ENCODE peak calls at places on chromosomes 2 and 18, in ten cellular contexts. W, Q, H, Z, G, V, N, T, U and P are unnamed samples.

GRCh38 chr2:42558827-42559226 is 9.6 kb upstream of the MTA3 start:
- DNase-seq in W (no peak), Q (no peak), H (peak), Z (no peak), G (no peak), V (no peak), N (no peak), T (no peak), U (peak), P (peak)

GRCh38 chr2:179860255-179861026 is 971 bp downstream of the ZNF385B start:
- DNase-seq in W (no peak), Q (no peak), H (no peak), Z (no peak), G (no peak), V (no peak), N (no peak), T (peak), U (no peak), P (no peak)

GRCh38 chr18:61335737-61336555 is 2.7 kb downstream of the CDH20 start:
- DNase-seq in W (no peak), Q (peak), H (no peak), Z (peak), G (no peak), V (no peak), N (no peak), T (no peak), U (no peak), P (no peak)

GRCh38 chr2:121074322-121074932 is 210.6 kb downstream of the TFCP2L1 start:
- DNase-seq in W (no peak), Q (no peak), H (no peak), Z (no peak), G (peak), V (no peak), N (no peak), T (no peak), U (no peak), P (no peak)

GRCh38 chr2:28387082-28387960 is 5.3 kb upstream of the FOSL2 start:
- DNase-seq in W (no peak), Q (peak), H (no peak), Z (peak), G (no peak), V (no peak), N (peak), T (no peak), U (peak), P (peak)

GRCh38 chr18:76394780-76395476 is 100.1 kb downstream of the ZNF516 start:
- DNase-seq in W (no peak), Q (peak), H (no peak), Z (peak), G (peak), V (no peak), N (peak), T (peak), U (peak), P (peak)

GRCh38 chr2:49174755-49175154 is 20.4 kb upstream of the FSHR start:
- DNase-seq in W (no peak), Q (no peak), H (no peak), Z (no peak), G (no peak), V (no peak), N (no peak), T (no peak), U (no peak), P (no peak)

GRCh38 chr18:28961669-28962228 is 784.8 kb upstream of the CDH2 start:
- DNase-seq in W (peak), Q (peak), H (no peak), Z (peak), G (peak), V (peak), N (peak), T (no peak), U (peak), P (peak)

GRCh38 chr2:153360239-153360638 is 118.3 kb downstream of the RPRM start:
- DNase-seq in W (no peak), Q (no peak), H (no peak), Z (no peak), G (no peak), V (no peak), N (no peak), T (no peak), U (no peak), P (no peak)

GRCh38 chr2:222024934-222025890 is 273.6 kb downstream of the PAX3 start:
- DNase-seq in W (no peak), Q (peak), H (no peak), Z (peak), G (peak), V (no peak), N (peak), T (no peak), U (peak), P (peak)

GRCh38 chr2:133264951-133265949 is 303.0 kb downstream of the NCKAP5 start:
- DNase-seq in W (no peak), Q (peak), H (peak), Z (no peak), G (no peak), V (peak), N (no peak), T (no peak), U (no peak), P (no peak)

GRCh38 chr2:157837851-157838441 is 38.2 kb downstream of the ACVR1 start:
- DNase-seq in W (no peak), Q (peak), H (peak), Z (peak), G (peak), V (peak), N (peak), T (peak), U (peak), P (no peak)

GRCh38 chr18:22342625-22343024 is 75.1 kb downstream of the CTAGE1 start:
- DNase-seq in W (peak), Q (peak), H (peak), Z (peak), G (peak), V (no peak), N (peak), T (no peak), U (peak), P (peak)

GRCh38 chr2:111897924-111898702 is at the start of gene MERTK:
- DNase-seq in W (no peak), Q (peak), H (peak), Z (peak), G (peak), V (peak), N (peak), T (peak), U (peak), P (peak)

GRCh38 chr2:235394278-235394828 is 99.5 kb upstream of the AGAP1 start:
- DNase-seq in W (peak), Q (peak), H (no peak), Z (peak), G (peak), V (no peak), N (peak), T (no peak), U (peak), P (peak)

GRCh38 chr2:186771850-186772463 is 77.0 kb downstream of the ZSWIM2 start:
- DNase-seq in W (no peak), Q (no peak), H (no peak), Z (no peak), G (no peak), V (no peak), N (no peak), T (no peak), U (peak), P (peak)

GRCh38 chr2:232170391-232170790 is 208.2 kb upstream of the ALPP start:
- DNase-seq in W (no peak), Q (peak), H (no peak), Z (no peak), G (no peak), V (no peak), N (no peak), T (no peak), U (no peak), P (no peak)

GRCh38 chr2:1968222-1968987 is 224.1 kb upstream of the PXDN start:
- DNase-seq in W (no peak), Q (no peak), H (no peak), Z (no peak), G (no peak), V (no peak), N (no peak), T (peak), U (no peak), P (no peak)

GRCh38 chr2:207437857-207438166 is 92.0 kb upstream of the CREB1 start:
- DNase-seq in W (no peak), Q (peak), H (peak), Z (no peak), G (no peak), V (no peak), N (no peak), T (no peak), U (no peak), P (peak)

GRCh38 chr2:61943251-61943650 is 37.8 kb downstream of the COMMD1 start:
- DNase-seq in W (no peak), Q (no peak), H (no peak), Z (no peak), G (no peak), V (no peak), N (peak), T (no peak), U (no peak), P (no peak)

GRCh38 chr2:130363479-130363878 is 7.6 kb downstream of the PTPN18 start:
- DNase-seq in W (no peak), Q (no peak), H (no peak), Z (no peak), G (no peak), V (no peak), N (no peak), T (no peak), U (no peak), P (no peak)

GRCh38 chr2:46826898-46827245 is 88.7 kb downstream of the MCFD2 start:
- DNase-seq in W (no peak), Q (no peak), H (no peak), Z (no peak), G (no peak), V (no peak), N (no peak), T (no peak), U (no peak), P (no peak)

GRCh38 chr2:96899084-96899735 is 29.3 kb upstream of the SEMA4C start:
- DNase-seq in W (no peak), Q (peak), H (no peak), Z (no peak), G (no peak), V (no peak), N (peak), T (no peak), U (peak), P (peak)

GRCh38 chr2:26712486-26713465 is 20.3 kb downstream of the KCNK3 start:
- DNase-seq in W (no peak), Q (no peak), H (no peak), Z (peak), G (no peak), V (peak), N (no peak), T (peak), U (no peak), P (no peak)

GRCh38 chr18:59861963-59862819 is 37.6 kb upstream of the PMAIP1 start:
- DNase-seq in W (no peak), Q (no peak), H (no peak), Z (no peak), G (no peak), V (no peak), N (no peak), T (no peak), U (peak), P (peak)

GRCh38 chr2:132620115-132620514 is 49.9 kb downstream of the LYPD1 start:
- DNase-seq in W (no peak), Q (no peak), H (no peak), Z (peak), G (peak), V (no peak), N (peak), T (no peak), U (peak), P (no peak)

GRCh38 chr2:149928026-149928425 is 340.5 kb upstream of the MMADHC start:
- DNase-seq in W (no peak), Q (no peak), H (no peak), Z (no peak), G (no peak), V (no peak), N (no peak), T (no peak), U (no peak), P (no peak)

GRCh38 chr2:137870682-137871081 is 93.6 kb upstream of the HNMT start:
- DNase-seq in W (no peak), Q (no peak), H (no peak), Z (no peak), G (no peak), V (no peak), N (no peak), T (no peak), U (no peak), P (no peak)

GRCh38 chr2:137862651-137863050 is 101.6 kb upstream of the HNMT start:
- DNase-seq in W (no peak), Q (no peak), H (no peak), Z (no peak), G (no peak), V (no peak), N (no peak), T (no peak), U (no peak), P (no peak)

DNA sequence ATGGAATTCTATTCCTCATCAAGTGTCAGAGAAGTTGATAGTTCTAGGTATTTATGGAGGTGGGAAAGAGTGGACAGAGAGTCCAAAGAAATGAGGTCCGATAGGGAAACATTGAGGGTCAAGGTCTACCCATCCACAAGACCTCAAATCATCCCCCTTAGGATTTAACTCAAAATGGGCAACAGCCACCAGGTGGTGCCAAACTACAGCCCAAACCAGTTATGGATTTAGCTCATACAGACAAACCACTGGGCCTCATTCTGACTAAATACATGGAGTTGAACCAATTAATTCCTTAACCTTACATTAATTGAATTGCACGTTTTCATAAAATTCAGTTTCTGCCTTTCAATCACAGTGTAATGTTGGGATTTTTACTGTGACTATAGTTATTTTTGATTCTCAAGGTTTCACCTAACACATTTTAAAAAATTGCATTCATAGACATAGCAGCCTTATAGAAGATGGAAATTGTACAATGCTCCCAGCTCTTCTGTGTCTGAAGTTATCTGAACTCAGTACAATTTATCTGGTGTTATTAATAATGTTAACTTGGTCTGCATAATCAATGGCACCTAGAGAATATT is 98.2 kb upstream of the HNMT start:
- DNase-seq in W (peak), Q (peak), H (no peak), Z (peak), G (peak), V (peak), N (peak), T (no peak), U (peak), P (peak)
- TF ChIP-seq CTCF in W (peak), Q (peak), H (peak), Z (peak), G (peak), V (peak), N (peak), T (no peak), U (peak), P (peak)

DNA sequence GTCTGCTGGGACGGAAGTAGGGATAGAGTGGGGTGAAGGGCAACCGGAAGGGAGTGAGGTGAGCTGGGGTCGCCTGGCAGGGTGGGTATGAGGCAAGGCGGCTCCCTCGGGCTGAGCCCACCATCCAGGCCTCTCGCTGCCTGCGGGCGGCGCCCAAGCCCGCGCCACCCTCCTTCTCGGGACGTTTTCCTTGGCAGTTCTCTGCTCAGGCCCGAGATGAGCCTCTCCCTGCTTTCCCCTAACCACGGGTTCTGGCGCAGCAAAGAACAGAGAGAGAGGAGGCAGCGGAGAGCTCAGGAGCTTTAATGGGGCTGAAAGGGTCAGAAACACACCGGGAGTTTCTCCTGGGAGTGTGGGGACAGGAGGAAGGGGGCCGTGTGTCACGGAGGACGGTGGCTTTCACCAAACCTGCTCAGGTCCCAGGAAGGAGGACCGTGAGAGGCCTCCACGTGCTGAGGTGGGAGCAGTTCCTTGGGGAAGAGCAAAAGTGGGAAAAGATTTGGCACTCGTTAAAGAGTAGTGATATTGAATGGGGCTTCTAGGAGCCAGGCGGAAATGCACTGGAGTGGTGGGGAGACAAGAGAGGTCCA is 4.1 kb downstream of the FEV start:
- DNase-seq in W (no peak), Q (no peak), H (peak), Z (no peak), G (no peak), V (no peak), N (no peak), T (peak), U (no peak), P (no peak)
- H3K4me3 ChIP-seq in W (no peak), Q (no peak), H (no peak), Z (no peak), G (no peak), V (no peak), N (no peak), T (no peak), U (no peak), P (no peak)

DNA sequence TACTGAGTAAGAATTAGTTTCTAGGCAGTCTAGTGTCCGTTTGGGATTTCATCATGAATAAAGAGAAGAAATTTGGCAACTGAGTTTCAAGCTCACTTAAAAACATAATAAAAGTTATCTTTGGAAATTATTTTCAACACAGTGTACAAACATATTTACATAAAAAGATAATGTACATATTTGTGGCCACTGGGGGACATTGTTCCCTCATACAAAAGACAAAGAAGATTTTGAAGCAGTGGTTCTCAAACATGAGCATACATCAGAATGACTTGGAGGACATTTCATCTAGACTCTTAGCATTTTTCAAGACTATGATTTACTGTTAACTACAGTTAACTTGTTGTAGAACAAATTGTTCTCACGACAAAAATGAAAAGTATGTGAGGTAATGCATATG is 15.7 kb upstream of the TTC21B start:
- DNase-seq in W (no peak), Q (no peak), H (no peak), Z (peak), G (no peak), V (no peak), N (no peak), T (no peak), U (no peak), P (no peak)
- TF ChIP-seq CTCF in W (no peak), Q (no peak), H (no peak), Z (peak), G (no peak), V (no peak), N (no peak), T (no peak), U (peak), P (no peak)

GRCh38 chr2:173264152-173264551 is 90.5 kb upstream of the CDCA7 start:
- DNase-seq in W (no peak), Q (no peak), H (no peak), Z (no peak), G (no peak), V (no peak), N (no peak), T (no peak), U (no peak), P (no peak)
- H3K4me3 ChIP-seq in W (no peak), Q (no peak), H (no peak), Z (no peak), G (no peak), V (no peak), N (no peak), T (no peak), U (no peak), P (no peak)